ENCODE peak calls at places on chromosomes 11 and 22, in six cellular contexts. L, P, Q, K, X and W are unnamed samples. For H3K27me3, the result is how much of the 10 kb centered on the place peaks cover.

GRCh38 chr22:48500481-48501230 is 1327.0 kb downstream of the BRD1 start:
- DNase-seq in L (no peak), P (no peak), Q (no peak), K (no peak), X (no peak), W (no peak)

GRCh38 chr11:17238377-17238776 is 30.6 kb upstream of the PIK3C2A start:
- DNase-seq in L (no peak), P (no peak), Q (peak), K (peak), X (no peak), W (no peak)

GRCh38 chr11:14898286-14899086 is 6.5 kb upstream of the CYP2R1 start:
- DNase-seq in L (no peak), P (no peak), Q (no peak), K (no peak), X (no peak), W (no peak)

GRCh38 chr22:30266445-30267381 is at the start of gene OSM:
- DNase-seq in L (no peak), P (no peak), Q (peak), K (no peak), X (peak), W (peak)

GRCh38 chr11:104668797-104669463 is 229.3 kb downstream of the CASP12 start:
- DNase-seq in L (no peak), P (peak), Q (no peak), K (peak), X (no peak), W (no peak)

GRCh38 chr11:123408619-123409455 is 21.2 kb upstream of the GRAMD1B start:
- DNase-seq in L (no peak), P (no peak), Q (no peak), K (no peak), X (no peak), W (no peak)

GRCh38 chr11:45161252-45162063 is 15.0 kb downstream of the PRDM11 start:
- DNase-seq in L (peak), P (no peak), Q (peak), K (no peak), X (peak), W (no peak)

GRCh38 chr11:70557742-70558485 is 159.6 kb downstream of the CTTN start:
- DNase-seq in L (no peak), P (no peak), Q (no peak), K (peak), X (no peak), W (no peak)

GRCh38 chr22:34429314-34429713 is 509.0 kb upstream of the LARGE1 start:
- DNase-seq in L (no peak), P (no peak), Q (no peak), K (peak), X (no peak), W (no peak)

GRCh38 chr11:66680966-66681645 is 3.4 kb upstream of the RBM4B start:
- DNase-seq in L (no peak), P (no peak), Q (no peak), K (no peak), X (no peak), W (no peak)

GRCh38 chr11:94599510-94599909 is 32.3 kb downstream of the PIWIL4 start:
- DNase-seq in L (no peak), P (no peak), Q (no peak), K (no peak), X (no peak), W (no peak)

GRCh38 chr11:131430466-131431176 is 60.2 kb downstream of the NTM start:
- DNase-seq in L (no peak), P (no peak), Q (no peak), K (peak), X (no peak), W (no peak)

GRCh38 chr11:17906436-17906835 is 106.4 kb downstream of the SERGEF start:
- DNase-seq in L (no peak), P (no peak), Q (no peak), K (peak), X (peak), W (no peak)

GRCh38 chr11:110128161-110128560 is 35.0 kb downstream of the ZC3H12C start:
- DNase-seq in L (no peak), P (peak), Q (no peak), K (no peak), X (no peak), W (no peak)

GRCh38 chr22:47331750-47332149 is 569.3 kb downstream of the TBC1D22A start:
- DNase-seq in L (no peak), P (no peak), Q (no peak), K (no peak), X (no peak), W (no peak)

GRCh38 chr11:104163100-104164027 is 583 bp downstream of the PDGFD start:
- DNase-seq in L (peak), P (peak), Q (peak), K (no peak), X (peak), W (no peak)

GRCh38 chr11:69137148-69137844 is 18.4 kb upstream of the SMIM38 start:
- DNase-seq in L (no peak), P (no peak), Q (peak), K (no peak), X (no peak), W (no peak)

GRCh38 chr11:2440646-2441045 is 3.7 kb downstream of the TRPM5 start:
- DNase-seq in L (no peak), P (no peak), Q (no peak), K (no peak), X (no peak), W (no peak)

GRCh38 chr11:45530111-45530510 is 135.3 kb downstream of the CHST1 start:
- DNase-seq in L (no peak), P (no peak), Q (no peak), K (no peak), X (no peak), W (no peak)

GRCh38 chr11:12331239-12331874 is 46.0 kb upstream of the PARVA start:
- DNase-seq in L (peak), P (peak), Q (peak), K (peak), X (peak), W (peak)

GRCh38 chr11:13942908-13943505 is 19.5 kb upstream of the SPON1 start:
- DNase-seq in L (no peak), P (peak), Q (no peak), K (peak), X (no peak), W (no peak)

GRCh38 chr11:119794756-119795155 is 65.8 kb upstream of the NECTIN1 start:
- DNase-seq in L (no peak), P (no peak), Q (no peak), K (no peak), X (no peak), W (no peak)
- H3K27me3 ChIP-seq in L (under half), P (under half), Q (under half), K (half or more), X (under half), W (under half)

GRCh38 chr11:706439-706956 is 467 bp downstream of the EPS8L2 start:
- DNase-seq in L (no peak), P (peak), Q (peak), K (peak), X (no peak), W (no peak)
- TF ChIP-seq CTCF in L (no peak), P (no peak), Q (no peak), K (no peak), X (no peak), W (no peak)

DNA sequence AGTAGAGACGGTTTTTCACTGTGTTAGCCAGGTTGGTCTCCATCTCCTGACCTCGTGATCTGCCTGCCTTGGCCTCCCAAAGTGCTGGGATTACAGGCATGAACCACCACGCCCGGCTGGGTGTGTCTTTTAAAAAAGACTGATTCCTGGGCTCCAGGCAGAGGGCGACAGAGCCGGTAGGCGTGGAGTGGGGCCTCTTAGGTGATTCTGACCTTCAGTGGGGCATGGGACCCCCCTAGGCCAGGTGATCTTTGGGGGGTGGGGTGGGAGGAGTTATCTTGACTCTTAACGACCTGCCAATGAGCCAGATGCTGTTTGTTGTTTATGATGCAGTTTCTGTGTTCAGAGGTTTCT is 12.9 kb upstream of the SORL1-AS1 start:
- DNase-seq in L (no peak), P (no peak), Q (no peak), K (no peak), X (no peak), W (no peak)
- H3K27ac ChIP-seq in L (peak), P (no peak), Q (peak), K (peak), X (peak), W (peak)

DNA sequence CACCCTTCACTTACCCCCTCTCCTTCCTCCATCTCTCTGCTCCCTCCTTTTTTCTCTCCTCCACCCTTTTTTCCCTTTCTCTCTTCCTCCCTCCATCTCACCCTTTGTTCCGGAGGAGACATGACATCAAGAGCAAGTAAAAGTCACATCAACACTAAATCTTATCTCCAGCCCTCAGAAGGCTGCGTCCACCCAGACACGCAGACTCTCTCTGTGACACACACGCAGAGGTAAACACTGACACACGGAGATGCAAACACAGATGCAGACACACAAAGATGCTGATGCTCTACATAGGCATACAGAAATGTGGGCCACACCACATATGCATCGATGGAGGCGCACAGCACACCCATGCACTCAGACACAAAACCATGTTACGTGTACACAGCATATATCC is 27.0 kb downstream of the NRXN2 start:
- DNase-seq in L (no peak), P (no peak), Q (no peak), K (no peak), X (no peak), W (no peak)
- H3K27me3 ChIP-seq in L (under half), P (half or more), Q (under half), K (half or more), X (under half), W (under half)

DNA sequence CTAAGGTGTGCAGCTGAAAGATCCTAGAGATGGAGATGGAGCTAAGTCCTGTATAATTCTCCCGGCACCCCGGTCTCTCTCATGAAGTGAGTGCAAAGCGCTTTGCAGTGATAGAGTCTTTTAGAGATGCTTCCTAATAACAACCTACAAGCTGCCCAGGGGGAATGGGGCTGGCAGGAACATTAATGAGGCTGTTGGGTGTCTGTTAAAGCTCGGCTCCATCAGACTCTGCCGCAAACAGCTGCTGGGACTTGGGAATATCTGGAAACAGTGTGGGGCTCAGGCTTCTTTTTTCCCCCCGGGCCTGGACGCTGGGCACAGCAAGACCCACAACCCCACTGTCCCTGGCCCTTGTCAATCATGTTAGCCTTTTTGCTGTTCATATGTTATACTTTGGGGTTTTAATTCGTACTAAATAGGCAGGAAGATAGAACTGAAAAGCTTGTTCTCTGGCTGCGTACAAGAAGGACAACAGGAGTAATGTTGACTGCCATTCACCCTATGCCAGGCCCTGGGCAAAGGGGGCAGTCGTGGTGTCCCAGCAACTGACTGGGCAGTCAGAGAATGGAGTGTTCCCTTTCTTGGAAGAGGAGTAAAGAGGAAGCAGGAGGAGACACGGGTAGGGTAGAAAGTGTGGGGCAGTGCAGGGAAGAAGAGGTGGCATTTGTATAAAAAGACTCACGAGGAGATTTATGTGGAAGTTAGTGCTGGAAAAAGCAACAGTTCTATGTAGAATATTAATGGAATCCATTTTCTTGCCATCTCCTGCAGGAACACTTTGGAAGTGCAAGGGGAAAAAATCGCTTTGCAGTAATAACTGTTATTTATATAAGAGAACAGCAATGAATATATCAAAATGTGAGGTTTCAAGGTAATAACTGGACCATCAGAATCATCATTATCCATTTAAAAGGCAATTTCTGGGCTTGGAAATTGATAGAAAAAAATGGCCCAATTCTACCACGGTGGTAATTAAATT is 232.8 kb downstream of the GRIK4 start:
- DNase-seq in L (no peak), P (no peak), Q (no peak), K (peak), X (no peak), W (no peak)
- TF ChIP-seq CTCF in L (no peak), P (no peak), Q (no peak), K (peak), X (no peak), W (no peak)

DNA sequence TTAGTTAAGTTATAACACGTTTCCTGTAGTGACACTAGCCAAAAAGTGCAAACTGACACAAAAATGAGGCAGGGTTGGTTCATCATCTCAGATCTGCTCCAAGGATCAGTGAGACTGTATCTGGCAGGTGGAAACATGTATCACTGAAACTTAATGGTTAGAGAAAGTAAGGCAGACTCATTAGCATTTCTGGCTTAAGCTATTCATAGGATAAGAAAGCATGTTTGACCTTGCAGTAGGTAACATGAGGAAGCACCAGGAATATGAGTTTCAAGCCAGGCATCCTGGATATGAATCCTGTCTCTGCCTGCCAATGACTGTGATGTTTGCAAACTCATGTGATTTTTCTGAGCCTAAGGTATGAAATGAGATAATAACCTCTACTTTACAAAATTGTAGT is 732.1 kb downstream of the NELL1 start:
- DNase-seq in L (no peak), P (no peak), Q (no peak), K (no peak), X (no peak), W (no peak)
- H3K27ac ChIP-seq in L (no peak), P (no peak), Q (no peak), K (no peak), X (no peak), W (no peak)

GRCh38 chr11:114166897-114167323 is 107.4 kb downstream of the ZBTB16 start:
- DNase-seq in L (no peak), P (peak), Q (no peak), K (peak), X (no peak), W (no peak)
- H3K27me3 ChIP-seq in L (under half), P (half or more), Q (under half), K (half or more), X (under half), W (under half)

GRCh38 chr22:21896951-21897513 is 29.6 kb upstream of the MAPK1 start:
- DNase-seq in L (no peak), P (no peak), Q (no peak), K (no peak), X (no peak), W (no peak)

GRCh38 chr22:21904250-21904789 is 36.9 kb upstream of the MAPK1 start:
- DNase-seq in L (no peak), P (no peak), Q (no peak), K (no peak), X (no peak), W (no peak)

GRCh38 chr22:21907638-21908522 is 40.4 kb upstream of the MAPK1 start:
- DNase-seq in L (no peak), P (no peak), Q (no peak), K (no peak), X (no peak), W (no peak)

GRCh38 chr22:21898354-21898896 is 31.0 kb upstream of the MAPK1 start:
- DNase-seq in L (no peak), P (no peak), Q (no peak), K (no peak), X (no peak), W (no peak)

DNA sequence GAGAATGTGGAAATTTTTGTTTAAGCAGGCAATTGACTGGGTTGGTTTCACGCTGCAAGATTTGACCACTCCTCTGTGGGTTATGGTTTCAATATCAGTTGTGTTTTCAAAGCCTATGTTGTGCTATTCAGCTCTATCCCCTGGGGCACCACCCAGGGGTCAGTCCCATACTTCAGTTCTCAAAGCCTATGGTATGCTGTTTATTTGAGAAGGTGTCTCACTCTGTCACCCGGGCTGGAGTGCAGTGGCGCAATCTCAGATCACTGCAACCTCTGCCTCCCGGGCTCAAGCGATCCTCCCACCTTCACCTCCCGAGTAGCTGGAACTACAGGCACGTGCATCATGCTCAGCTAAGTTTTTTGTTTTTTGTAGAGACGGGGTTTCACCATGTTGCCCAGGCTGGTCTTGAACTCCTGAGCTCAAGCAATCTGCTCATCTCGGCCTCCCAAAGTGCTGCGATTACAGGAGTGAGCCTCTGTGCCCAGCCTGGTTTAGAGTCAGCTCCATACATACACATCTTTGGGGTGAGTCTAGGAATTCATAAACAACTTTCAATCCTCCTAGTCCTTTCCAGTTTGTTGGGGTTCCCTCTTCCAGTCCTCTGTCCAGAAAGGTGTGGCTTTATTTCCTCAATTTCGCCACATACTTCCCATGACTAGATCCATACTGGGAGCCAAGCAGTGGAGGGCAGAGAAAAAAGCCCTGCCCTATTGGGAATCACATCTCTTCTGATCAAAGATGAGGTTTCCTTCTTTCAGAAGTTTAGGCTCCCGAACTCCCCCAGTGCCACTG is 35.0 kb upstream of the MAPK1 start:
- DNase-seq in L (no peak), P (no peak), Q (no peak), K (no peak), X (no peak), W (no peak)
- TF ChIP-seq CTCF in L (no peak), P (no peak), Q (no peak), K (no peak), X (no peak), W (no peak)

DNA sequence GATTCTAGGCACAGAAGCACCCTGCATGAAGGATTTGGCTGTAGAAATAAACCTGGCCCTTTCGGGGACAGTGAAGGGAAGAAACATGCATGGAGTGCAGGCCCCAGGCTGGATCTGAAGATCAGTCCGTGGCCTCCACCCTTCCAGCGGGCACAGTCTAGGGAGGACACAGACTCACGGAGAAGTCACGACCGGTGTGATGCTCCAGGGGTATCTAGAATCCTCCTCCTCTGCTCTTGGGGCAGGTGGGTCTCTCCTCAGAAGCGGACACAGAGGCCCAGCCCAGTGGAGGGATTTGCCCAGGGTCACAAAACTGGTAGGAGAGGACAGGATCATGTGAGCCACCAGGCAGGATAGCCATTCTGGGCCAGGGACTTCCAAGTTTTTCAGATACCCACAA is 22.4 kb downstream of the SLCO2B1 start:
- DNase-seq in L (no peak), P (no peak), Q (no peak), K (no peak), X (no peak), W (no peak)
- H3K27ac ChIP-seq in L (no peak), P (no peak), Q (no peak), K (no peak), X (no peak), W (no peak)